ENCODE peak calls at places on chromosome 16, in four cellular contexts. J is progenitor cell of endocrine pancreas, V is A673, K is sigmoid colon. F is an unnamed sample.
A peak's percentile ranks its signal among the peaks of the same experiment; 100 is the strongest.

GRCh38 chr16:77582956-77583355 is 139.4 kb upstream of the NUDT7 start:
- DNase-seq in J (no peak), V (no peak), K (no peak), F (no peak)

GRCh38 chr16:77843412-77843811 is 55.0 kb downstream of the VAT1L start:
- DNase-seq in J (no peak), V (no peak), K (no peak), F (no peak)

GRCh38 chr16:77840623-77841274 is 52.4 kb downstream of the VAT1L start:
- DNase-seq in J (no peak), V (no peak), K (no peak), F (no peak)

GRCh38 chr16:64136743-64137142 is 985.1 kb downstream of the CDH11 start:
- DNase-seq in J (no peak), V (no peak), K (no peak), F (no peak)

GRCh38 chr16:89256651-89257254 is 39.2 kb downstream of the ZNF778 start:
- DNase-seq in J (no peak), V (peak; percentile 76), K (peak; percentile 75), F (no peak)

GRCh38 chr16:1871974-1872635 is at the start of gene MEIOB:
- DNase-seq in J (no peak), V (peak; percentile 52), K (no peak), F (no peak)

GRCh38 chr16:81216706-81217105 is 21.8 kb upstream of the BCO1 start:
- DNase-seq in J (no peak), V (no peak), K (no peak), F (no peak)

GRCh38 chr16:83953796-83954576 is 946 bp downstream of the OSGIN1 start:
- DNase-seq in J (no peak), V (peak; percentile 37), K (no peak), F (no peak)

GRCh38 chr16:66357523-66357928 is 9.0 kb upstream of the CDH5 start:
- DNase-seq in J (no peak), V (peak; percentile 87), K (peak; percentile 75), F (peak; percentile 57)

GRCh38 chr16:86848821-86849220 is 270.5 kb downstream of the FOXL1 start:
- DNase-seq in J (no peak), V (no peak), K (no peak), F (no peak)

GRCh38 chr16:78140818-78141466 is 41.5 kb downstream of the WWOX start:
- DNase-seq in J (no peak), V (no peak), K (no peak), F (no peak)

GRCh38 chr16:1097800-1098199 is 1.8 kb upstream of the C1QTNF8 start:
- DNase-seq in J (no peak), V (no peak), K (no peak), F (no peak)

GRCh38 chr16:50680907-50681885 is at the start of gene SNX20:
- DNase-seq in J (no peak), V (no peak), K (no peak), F (no peak)

GRCh38 chr16:56204836-56205235 is 13.5 kb downstream of the GNAO1 start:
- DNase-seq in J (no peak), V (no peak), K (no peak), F (no peak)

GRCh38 chr16:31568577-31569359 is 41.1 kb downstream of the AHSP start:
- DNase-seq in J (no peak), V (no peak), K (no peak), F (no peak)

GRCh38 chr16:24980077-24980793 is 34.9 kb downstream of the ARHGAP17 start:
- DNase-seq in J (no peak), V (no peak), K (no peak), F (no peak)

GRCh38 chr16:29226782-29227181 is 179.7 kb downstream of the NPIPB11 start:
- DNase-seq in J (no peak), V (no peak), K (no peak), F (no peak)

GRCh38 chr16:80894091-80894490 is 89.7 kb upstream of the CDYL2 start:
- DNase-seq in J (no peak), V (no peak), K (no peak), F (no peak)

GRCh38 chr16:61179571-61179970 is 856.7 kb downstream of the CDH8 start:
- DNase-seq in J (no peak), V (no peak), K (no peak), F (no peak)

GRCh38 chr16:83826146-83826913 is 18.6 kb downstream of the HSBP1 start:
- DNase-seq in J (peak; percentile 80), V (peak; percentile 82), K (peak; percentile 95), F (peak; percentile 47)

GRCh38 chr16:8632675-8633182 is 11.2 kb downstream of the METTL22 start:
- DNase-seq in J (no peak), V (no peak), K (peak; percentile 70), F (no peak)

GRCh38 chr16:65934443-65934842 is 432.0 kb upstream of the CDH5 start:
- DNase-seq in J (no peak), V (no peak), K (no peak), F (no peak)

GRCh38 chr16:71811261-71811803 is 2.7 kb upstream of the AP1G1 start:
- DNase-seq in J (no peak), V (no peak), K (no peak), F (no peak)

GRCh38 chr16:84391151-84391873 is 23.0 kb downstream of the ATP2C2 start:
- DNase-seq in J (no peak), V (no peak), K (no peak), F (no peak)

GRCh38 chr16:4415538-4416199 is 727 bp downstream of the CORO7 start:
- DNase-seq in J (no peak), V (peak; percentile 28), K (no peak), F (no peak)

GRCh38 chr16:55711959-55712876 is 56.4 kb downstream of the SLC6A2 start:
- DNase-seq in J (peak; percentile 61), V (peak; percentile 74), K (peak; percentile 74), F (peak; percentile 3)

GRCh38 chr16:77711775-77712174 is 10.5 kb upstream of the NUDT7 start:
- DNase-seq in J (no peak), V (no peak), K (no peak), F (no peak)

GRCh38 chr16:29820730-29821662 is 734 bp downstream of the MVP start:
- DNase-seq in J (no peak), V (no peak), K (no peak), F (no peak)

GRCh38 chr16:57026778-57027062 is 37.4 kb downstream of the NLRC5 start:
- DNase-seq in J (no peak), V (no peak), K (no peak), F (no peak)

GRCh38 chr16:9225527-9226316 is 134.3 kb downstream of the HAPSTR1 start:
- DNase-seq in J (no peak), V (peak; percentile 63), K (peak; percentile 30), F (no peak)

GRCh38 chr16:68349838-68350410 is 39.1 kb downstream of the PRMT7 start:
- DNase-seq in J (no peak), V (no peak), K (no peak), F (no peak)

GRCh38 chr16:63530208-63530607 is 1494.0 kb upstream of the CDH8 start:
- DNase-seq in J (no peak), V (no peak), K (no peak), F (no peak)

GRCh38 chr16:30407794-30408534 is 558 bp downstream of the ZNF771 start:
- DNase-seq in J (no peak), V (peak; percentile 85), K (no peak), F (no peak)

DNA sequence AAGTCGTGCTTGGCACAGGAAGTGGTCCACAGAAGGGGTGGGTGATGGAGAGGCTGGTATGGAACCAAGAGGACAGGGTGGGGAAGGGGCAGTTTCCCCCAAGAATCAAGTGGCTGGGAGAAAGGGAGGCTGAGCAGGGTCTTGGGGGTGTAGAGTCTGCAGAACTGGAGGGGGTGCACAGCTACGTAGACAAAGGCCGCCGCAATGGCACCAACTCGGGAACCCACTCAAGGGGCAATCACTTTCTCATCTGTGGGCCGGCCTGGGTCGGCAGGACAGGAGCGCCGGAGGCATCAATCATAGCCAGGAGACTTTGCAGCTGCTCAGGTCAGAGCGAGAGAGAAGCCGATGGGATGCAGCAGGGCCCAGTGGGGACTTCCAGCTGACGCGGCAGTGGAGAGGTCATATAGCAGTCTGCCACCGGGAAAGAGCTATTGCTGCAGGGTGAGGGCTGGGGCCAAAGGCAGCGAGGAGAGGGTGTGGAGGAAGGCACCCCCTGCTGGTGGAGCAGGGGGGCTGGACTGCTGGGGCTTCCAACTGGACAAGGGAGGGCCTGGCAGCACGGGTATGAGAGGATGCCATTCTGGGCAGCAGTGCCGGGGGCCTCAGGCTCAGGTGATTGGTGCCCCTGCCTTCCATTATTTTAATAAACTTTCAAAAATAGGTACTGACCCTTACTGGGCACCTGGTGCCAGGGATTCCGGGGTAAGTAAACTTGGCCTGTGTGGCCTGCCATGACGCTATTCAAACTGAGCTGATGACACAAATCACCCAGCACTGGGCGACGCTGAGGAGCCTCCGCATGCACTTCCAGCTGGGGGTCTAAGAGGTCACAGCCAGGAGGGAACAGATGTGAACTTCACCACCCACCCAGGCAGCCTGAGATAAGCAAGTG is 52.5 kb upstream of the MTSS2 start:
- DNase-seq in J (no peak), V (no peak), K (peak; percentile 94), F (no peak)
- TF ChIP-seq CTCF in J (peak; percentile 40), V (peak; percentile 36), K (peak; percentile 84), F (peak; percentile 83)

DNA sequence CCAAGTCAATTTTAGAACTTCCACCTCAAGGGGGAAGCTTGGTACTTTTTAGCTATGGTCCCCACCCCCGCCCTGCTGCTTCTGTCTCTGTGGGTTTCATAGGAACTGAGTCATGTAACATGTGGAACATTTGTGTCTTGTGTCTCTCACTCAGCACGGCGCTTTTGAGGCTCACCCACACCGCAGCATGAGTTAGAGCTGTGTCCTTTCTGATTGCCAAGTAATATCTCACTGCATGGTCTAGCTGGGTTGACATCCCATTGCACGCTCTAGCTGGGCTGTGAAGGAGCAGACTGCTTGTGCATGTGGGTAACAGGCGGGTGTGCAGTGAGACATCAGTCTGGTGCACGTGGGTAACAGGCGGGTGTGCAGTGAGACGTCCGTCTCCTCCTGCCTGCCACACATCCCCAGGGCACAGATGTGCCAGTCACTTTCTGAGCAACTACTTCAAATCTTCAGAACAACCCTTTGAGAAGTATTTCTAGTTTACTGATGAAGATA is 26.4 kb upstream of the SLC7A5 start:
- DNase-seq in J (no peak), V (no peak), K (no peak), F (no peak)
- TF ChIP-seq CTCF in J (no peak), V (no peak), K (no peak), F (no peak)

GRCh38 chr16:14307623-14308356 is 236.7 kb downstream of the MRTFB start:
- DNase-seq in J (no peak), V (no peak), K (no peak), F (no peak)

GRCh38 chr16:14308357-14308723 is 237.2 kb downstream of the MRTFB start:
- DNase-seq in J (no peak), V (no peak), K (no peak), F (no peak)

GRCh38 chr16:14309001-14309886 is 238.1 kb downstream of the MRTFB start:
- DNase-seq in J (peak; percentile 51), V (no peak), K (no peak), F (no peak)

GRCh38 chr16:14309906-14310305 is 238.8 kb downstream of the MRTFB start:
- DNase-seq in J (no peak), V (no peak), K (no peak), F (no peak)

DNA sequence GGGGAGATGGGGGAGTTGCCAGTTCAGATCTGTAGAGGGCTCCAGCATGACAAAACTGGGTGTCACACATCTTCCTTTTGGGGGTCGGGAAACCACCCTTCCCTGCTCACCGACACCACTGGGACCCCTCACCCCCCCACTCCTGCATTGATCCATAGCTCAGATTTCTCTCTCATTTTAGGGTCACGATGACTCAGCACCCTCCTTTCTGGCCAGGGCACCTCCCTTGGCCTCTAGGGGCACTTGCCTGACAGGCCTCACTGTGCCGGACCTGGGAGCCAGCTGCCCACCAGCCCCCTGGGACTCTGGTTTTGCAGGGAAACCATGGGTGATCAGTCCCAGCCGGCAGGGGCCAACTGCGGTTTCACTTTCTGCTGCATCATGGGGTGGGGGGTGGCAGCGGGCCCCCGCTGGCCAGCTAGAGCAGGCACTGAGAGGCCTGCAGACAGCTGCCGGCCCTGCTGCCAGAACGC is 239.4 kb downstream of the MRTFB start:
- DNase-seq in J (no peak), V (no peak), K (no peak), F (no peak)
- TF ChIP-seq CTCF in J (peak; percentile 40), V (no peak), K (no peak), F (peak; percentile 6)

GRCh38 chr16:16991711-16992110 is 479.0 kb downstream of the XYLT1 start:
- DNase-seq in J (no peak), V (no peak), K (no peak), F (no peak)
- TF ChIP-seq CTCF in J (no peak), V (no peak), K (no peak), F (no peak)